ENCODE peak calls at places on chromosomes 16 and 17, in four cellular contexts. M, L, Z and T are unnamed samples.

GRCh38 chr16:77307764-77308561 is 108.8 kb downstream of the SYCE1L start:
- DNase-seq in M (no peak), L (no peak), Z (no peak), T (no peak)

GRCh38 chr16:29021471-29021870 is 36.6 kb downstream of the LAT start:
- DNase-seq in M (no peak), L (no peak), Z (no peak), T (no peak)

GRCh38 chr17:2176484-2177175 is 121.7 kb downstream of the HIC1 start:
- DNase-seq in M (no peak), L (no peak), Z (no peak), T (no peak)

GRCh38 chr16:72072514-72073342 is 9.7 kb downstream of the HPR start:
- DNase-seq in M (no peak), L (no peak), Z (no peak), T (no peak)

GRCh38 chr16:55725055-55725777 is 69.4 kb downstream of the SLC6A2 start:
- DNase-seq in M (no peak), L (no peak), Z (no peak), T (no peak)

GRCh38 chr17:79618383-79619067 is 7.7 kb upstream of the RBFOX3 start:
- DNase-seq in M (peak), L (no peak), Z (no peak), T (peak)

GRCh38 chr17:57609125-57609877 is 135.8 kb downstream of the CCDC182 start:
- DNase-seq in M (no peak), L (no peak), Z (no peak), T (no peak)

GRCh38 chr17:57362797-57363556 is 106.7 kb downstream of the MSI2 start:
- DNase-seq in M (no peak), L (no peak), Z (no peak), T (no peak)

GRCh38 chr17:38562215-38562569 is 43.6 kb downstream of the SRCIN1 start:
- DNase-seq in M (no peak), L (no peak), Z (no peak), T (no peak)

GRCh38 chr17:48753794-48754499 is 25.4 kb upstream of the HOXB13 start:
- DNase-seq in M (no peak), L (no peak), Z (no peak), T (no peak)

GRCh38 chr17:76419576-76420245 is 33.2 kb downstream of the UBE2O start:
- DNase-seq in M (no peak), L (no peak), Z (no peak), T (no peak)

GRCh38 chr17:13702266-13702665 is 100.5 kb upstream of the HS3ST3A1 start:
- DNase-seq in M (no peak), L (no peak), Z (no peak), T (no peak)

GRCh38 chr17:75785770-75786538 is 1.3 kb downstream of the UNK start:
- DNase-seq in M (peak), L (no peak), Z (no peak), T (no peak)

GRCh38 chr17:1232331-1232730 is 37.9 kb upstream of the BHLHA9 start:
- DNase-seq in M (no peak), L (no peak), Z (no peak), T (no peak)

GRCh38 chr17:76382305-76382802 is 2.1 kb upstream of the SPHK1 start:
- DNase-seq in M (peak), L (no peak), Z (no peak), T (peak)

GRCh38 chr16:87581867-87582220 is 20.5 kb upstream of the JPH3 start:
- DNase-seq in M (no peak), L (no peak), Z (no peak), T (no peak)

GRCh38 chr16:29663020-29663828 is at the start of gene SPN:
- DNase-seq in M (no peak), L (no peak), Z (peak), T (no peak)

GRCh38 chr16:30839523-30840227 is 52.7 kb upstream of the ZNF629 start:
- DNase-seq in M (no peak), L (no peak), Z (no peak), T (no peak)

GRCh38 chr17:67030641-67031040 is 13.7 kb upstream of the CACNG1 start:
- DNase-seq in M (no peak), L (no peak), Z (no peak), T (no peak)

GRCh38 chr16:58462997-58463891 is 36.7 kb upstream of the NDRG4 start:
- DNase-seq in M (no peak), L (no peak), Z (peak), T (peak)

GRCh38 chr17:39080416-39081179 is 70.8 kb downstream of the PLXDC1 start:
- DNase-seq in M (no peak), L (no peak), Z (no peak), T (peak)

GRCh38 chr16:89094252-89094901 is 725 bp downstream of the ACSF3 start:
- DNase-seq in M (no peak), L (no peak), Z (no peak), T (no peak)

GRCh38 chr17:72342582-72343527 is 222.0 kb downstream of the SOX9 start:
- DNase-seq in M (no peak), L (peak), Z (no peak), T (peak)

GRCh38 chr16:75175074-75175473 is 26.8 kb downstream of the ZFP1 start:
- DNase-seq in M (no peak), L (no peak), Z (no peak), T (no peak)

GRCh38 chr17:59504821-59505220 is 60.6 kb upstream of the DHX40 start:
- DNase-seq in M (no peak), L (no peak), Z (no peak), T (no peak)

GRCh38 chr17:48593840-48594411 is 347 bp upstream of the HOXB5 start:
- DNase-seq in M (no peak), L (no peak), Z (peak), T (peak)

GRCh38 chr17:48954300-48954755 is 9.7 kb upstream of the SNF8 start:
- DNase-seq in M (no peak), L (no peak), Z (no peak), T (peak)

GRCh38 chr16:27976990-27977389 is 86.5 kb downstream of the GSG1L start:
- DNase-seq in M (no peak), L (no peak), Z (no peak), T (no peak)